ENCODE peak calls at places on chromosomes 12 and 14, in five cellular contexts. F is bronchial epithelial cell, B is fibroblast of lung, N is PC-3, C is cardiac fibroblast. R is an unnamed sample.

GRCh38 chr12:119151445-119151844 is 27.3 kb upstream of the HSPB8 start:
- DNase-seq in F (peak), B (peak), N (no peak), C (peak), R (no peak)

GRCh38 chr12:131463165-131463564 is 247.7 kb upstream of the SFSWAP start:
- DNase-seq in F (no peak), B (no peak), N (no peak), C (no peak), R (no peak)

GRCh38 chr12:132308311-132309161 is 20.9 kb downstream of the GALNT9 start:
- DNase-seq in F (no peak), B (no peak), N (no peak), C (no peak), R (no peak)

GRCh38 chr14:75294649-75295033 is 16.0 kb downstream of the FOS start:
- DNase-seq in F (no peak), B (no peak), N (no peak), C (peak), R (no peak)

GRCh38 chr14:98946995-98947394 is 325.0 kb downstream of the BCL11B start:
- DNase-seq in F (no peak), B (peak), N (no peak), C (peak), R (no peak)

GRCh38 chr12:24664151-24664550 is 284.8 kb downstream of the BCAT1 start:
- DNase-seq in F (peak), B (peak), N (no peak), C (peak), R (peak)

GRCh38 chr14:60204843-60205774 is 39.9 kb upstream of the DHRS7 start:
- DNase-seq in F (no peak), B (no peak), N (no peak), C (no peak), R (no peak)

GRCh38 chr14:32366995-32367394 is 37.9 kb downstream of the AKAP6 start:
- DNase-seq in F (no peak), B (no peak), N (no peak), C (peak), R (no peak)

GRCh38 chr14:33966276-33966675 is 15.4 kb upstream of the EGLN3 start:
- DNase-seq in F (no peak), B (no peak), N (no peak), C (no peak), R (no peak)

GRCh38 chr12:9365296-9365695 is 157.1 kb upstream of the PZP start:
- DNase-seq in F (peak), B (peak), N (no peak), C (no peak), R (peak)

GRCh38 chr12:12899530-12900380 is 8.4 kb downstream of the GPRC5A start:
- DNase-seq in F (peak), B (peak), N (peak), C (peak), R (peak)

GRCh38 chr12:62319058-62319457 is 58.9 kb downstream of the USP15 start:
- DNase-seq in F (no peak), B (no peak), N (no peak), C (no peak), R (no peak)

GRCh38 chr12:115440438-115440837 is 756.5 kb upstream of the TBX3 start:
- DNase-seq in F (no peak), B (peak), N (peak), C (peak), R (peak)

GRCh38 chr12:46919666-46920065 is 93.9 kb upstream of the SLC38A4 start:
- DNase-seq in F (no peak), B (no peak), N (no peak), C (no peak), R (peak)

GRCh38 chr12:56115329-56115728 is 1.1 kb upstream of the RPL41 start:
- DNase-seq in F (peak), B (peak), N (peak), C (peak), R (peak)

GRCh38 chr12:39235990-39236767 is 206.7 kb downstream of the KIF21A start:
- DNase-seq in F (peak), B (peak), N (peak), C (peak), R (no peak)

GRCh38 chr12:7107181-7108041 is 1.6 kb downstream of the C1RL start:
- DNase-seq in F (peak), B (no peak), N (peak), C (no peak), R (no peak)

GRCh38 chr14:58633831-58634230 is 3.9 kb upstream of the DACT1 start:
- DNase-seq in F (no peak), B (no peak), N (no peak), C (no peak), R (no peak)

GRCh38 chr14:89620436-89620835 is 203.4 kb upstream of the FOXN3 start:
- DNase-seq in F (no peak), B (no peak), N (no peak), C (no peak), R (no peak)

GRCh38 chr12:7016958-7017571 is 1.2 kb downstream of the LPCAT3 start:
- DNase-seq in F (no peak), B (no peak), N (no peak), C (no peak), R (no peak)

GRCh38 chr12:51183816-51184215 is 10.9 kb upstream of the TFCP2 start:
- DNase-seq in F (no peak), B (peak), N (peak), C (peak), R (peak)

GRCh38 chr14:90091393-90091792 is 29.6 kb downstream of the KCNK13 start:
- DNase-seq in F (no peak), B (peak), N (peak), C (peak), R (peak)

GRCh38 chr14:67674139-67674479 is 323 bp downstream of the VTI1B start:
- DNase-seq in F (peak), B (peak), N (peak), C (peak), R (no peak)

GRCh38 chr12:3492868-3493224 is 1.8 kb downstream of the PRMT8 start:
- DNase-seq in F (no peak), B (no peak), N (no peak), C (no peak), R (no peak)

GRCh38 chr12:84599539-84599938 is 313.1 kb downstream of the SLC6A15 start:
- DNase-seq in F (peak), B (peak), N (peak), C (peak), R (peak)

GRCh38 chr14:63478024-63478423 is 65.2 kb downstream of the PPP2R5E start:
- DNase-seq in F (no peak), B (no peak), N (no peak), C (no peak), R (no peak)

DNA sequence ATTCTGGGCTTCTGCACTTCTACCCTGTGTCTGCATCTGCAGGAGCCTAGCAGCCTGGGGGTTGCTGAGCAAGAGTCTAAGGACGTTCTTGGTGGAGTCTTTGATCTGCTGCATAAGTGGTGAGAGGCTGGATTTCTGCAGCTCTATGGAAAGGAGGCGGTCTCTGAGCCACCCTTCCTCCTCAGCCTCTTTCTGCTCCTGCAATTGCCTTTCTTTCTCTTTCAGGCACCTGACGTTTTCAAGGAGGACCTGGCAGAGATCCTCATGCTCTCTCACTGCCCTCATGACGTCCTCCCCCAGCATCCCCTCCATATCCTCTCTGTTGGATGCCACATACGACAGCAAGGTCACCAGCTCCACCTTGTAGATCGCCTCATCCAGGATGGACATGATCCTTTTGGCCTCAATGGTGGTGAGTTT is 13.6 kb upstream of the TPCN1 start:
- DNase-seq in F (no peak), B (no peak), N (no peak), C (no peak), R (no peak)
- H3K4me3 ChIP-seq in F (no peak), B (no peak), N (no peak), C (no peak), R (no peak)

DNA sequence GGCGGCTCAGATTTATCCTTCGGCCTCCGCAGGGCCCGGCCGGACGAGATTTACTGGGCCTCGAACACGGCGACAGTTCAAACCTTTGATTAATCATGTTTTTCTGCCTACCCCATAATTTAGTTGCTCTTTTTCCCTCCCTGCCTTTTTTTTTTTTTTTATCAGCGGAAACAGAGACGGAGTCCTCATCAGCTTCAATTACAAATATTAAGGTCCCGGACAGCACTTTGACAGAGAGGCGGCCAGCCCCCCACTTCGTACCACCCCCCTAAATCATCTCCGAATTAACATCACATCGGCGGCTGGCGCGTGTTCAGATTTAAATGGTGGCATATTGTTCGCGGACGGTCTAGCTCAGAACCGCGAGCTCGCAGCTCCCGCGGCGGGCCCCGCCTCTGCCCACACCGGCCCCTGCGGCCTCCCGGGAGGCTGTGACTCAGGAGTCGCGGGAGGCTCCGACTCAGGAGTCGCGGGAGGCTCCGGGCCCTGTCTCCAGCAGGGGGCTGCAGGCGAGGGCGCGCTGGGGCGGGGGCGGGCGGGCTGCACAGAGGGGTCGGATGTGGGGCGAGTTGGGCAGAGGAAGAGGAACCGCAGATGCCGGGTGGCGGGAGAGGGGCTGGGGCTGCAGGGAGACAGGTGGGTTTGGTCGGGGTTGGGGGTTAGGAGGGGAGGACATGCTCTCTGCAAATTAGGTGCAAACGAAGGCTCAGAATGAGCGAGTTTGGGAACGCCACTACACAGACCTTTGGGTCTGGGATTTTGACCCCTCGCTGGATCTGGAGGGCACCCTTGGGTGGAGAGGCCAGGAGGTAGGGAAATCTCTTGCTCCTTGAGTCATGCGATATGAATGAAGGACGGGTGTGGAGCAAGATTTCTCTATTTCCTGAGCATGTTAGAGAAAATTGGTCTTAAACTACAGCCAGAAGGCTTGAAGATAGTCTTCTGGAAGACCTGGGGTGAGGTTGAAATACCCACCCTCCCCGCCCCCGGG is 19.6 kb upstream of the ATP5MC2 start:
- DNase-seq in F (peak), B (peak), N (peak), C (peak), R (peak)
- TF ChIP-seq CTCF in F (peak), B (no peak), N (no peak), C (peak), R (peak)

GRCh38 chr14:100902792-100903191 is 730 bp downstream of the RTL1 start:
- DNase-seq in F (no peak), B (no peak), N (no peak), C (no peak), R (no peak)
- H3K4me3 ChIP-seq in F (no peak), B (no peak), N (no peak), C (no peak), R (no peak)

GRCh38 chr12:2180737-2181082 is 127.9 kb downstream of the CACNA1C start:
- DNase-seq in F (no peak), B (no peak), N (no peak), C (no peak), R (no peak)
- TF ChIP-seq CTCF in F (no peak), B (no peak), N (no peak), C (no peak), R (no peak)

GRCh38 chr12:109951751-109952150 is 44.4 kb downstream of the GIT2 start:
- DNase-seq in F (peak), B (peak), N (peak), C (peak), R (peak)
- H3K4me3 ChIP-seq in F (no peak), B (no peak), N (peak), C (no peak), R (no peak)

DNA sequence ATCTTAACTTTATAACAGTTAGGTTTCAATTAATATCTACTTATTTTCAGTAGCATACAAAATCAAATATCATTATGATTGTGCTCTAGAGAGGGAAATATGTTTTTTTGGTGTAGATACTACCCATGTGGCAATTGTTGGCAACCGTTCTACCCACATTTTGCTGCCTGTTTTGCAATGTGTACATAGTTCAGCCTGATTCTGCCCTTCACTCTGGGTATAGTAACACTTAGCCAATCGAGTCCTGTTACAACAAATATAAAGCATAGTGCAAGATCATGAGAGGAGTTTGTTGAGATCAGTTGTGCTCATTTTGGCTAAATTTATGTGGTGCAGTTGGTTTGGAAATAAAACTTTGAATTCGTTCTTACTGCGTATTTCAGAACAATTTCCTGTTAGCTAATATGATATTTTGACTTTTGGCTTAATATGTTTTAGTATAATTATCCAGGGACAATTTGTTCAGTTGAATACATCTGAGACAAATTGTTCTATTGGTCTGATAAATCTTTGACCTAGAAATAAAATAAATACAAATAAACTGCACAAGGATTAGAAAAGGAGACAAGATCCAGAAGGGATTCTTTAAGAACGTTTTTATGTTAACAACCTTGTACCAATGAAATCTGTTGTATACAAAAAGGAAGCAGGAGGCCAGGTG is 76.9 kb downstream of the ATF7IP start:
- DNase-seq in F (no peak), B (peak), N (no peak), C (peak), R (peak)
- TF ChIP-seq CTCF in F (no peak), B (no peak), N (no peak), C (no peak), R (no peak)

GRCh38 chr12:108633534-108634224 is at the start of gene SELPLG:
- DNase-seq in F (no peak), B (no peak), N (no peak), C (no peak), R (no peak)

GRCh38 chr12:108634225-108634795 is 616 bp upstream of the SELPLG start:
- DNase-seq in F (no peak), B (no peak), N (peak), C (no peak), R (no peak)

GRCh38 chr12:108635201-108635996 is 1.7 kb upstream of the SELPLG start:
- DNase-seq in F (no peak), B (no peak), N (no peak), C (no peak), R (peak)

GRCh38 chr12:108630481-108631207 is 3.0 kb downstream of the SELPLG start:
- DNase-seq in F (peak), B (peak), N (peak), C (no peak), R (peak)

DNA sequence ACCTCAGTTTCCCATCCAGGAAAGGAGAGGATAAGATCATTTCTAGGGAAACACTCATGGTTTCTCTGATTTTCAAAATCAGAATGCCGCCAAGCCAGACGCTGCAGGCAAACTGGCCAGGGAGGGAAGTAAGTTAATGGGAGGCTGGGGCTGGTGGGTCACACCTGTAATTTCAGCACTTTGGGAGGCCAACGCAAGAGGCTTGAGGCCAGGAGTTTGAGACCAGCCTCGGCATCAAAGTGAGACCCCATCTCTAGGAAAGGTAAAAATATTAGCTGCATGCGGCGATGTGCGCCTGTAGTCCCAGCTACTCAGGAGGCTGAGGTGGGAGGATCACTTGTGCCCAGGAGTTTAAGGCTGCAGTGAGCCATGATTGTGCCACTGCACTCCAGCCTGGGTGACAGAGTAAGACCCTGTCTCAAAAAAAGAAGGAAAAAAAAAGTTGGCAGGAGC is 587 bp downstream of the SELPLG start:
- DNase-seq in F (no peak), B (no peak), N (no peak), C (no peak), R (no peak)
- H3K4me3 ChIP-seq in F (no peak), B (no peak), N (no peak), C (no peak), R (no peak)

GRCh38 chr14:65834051-65834450 is 421.5 kb downstream of the FUT8 start:
- DNase-seq in F (no peak), B (no peak), N (no peak), C (no peak), R (no peak)

GRCh38 chr14:65835501-65835900 is 423.0 kb downstream of the FUT8 start:
- DNase-seq in F (no peak), B (no peak), N (no peak), C (no peak), R (no peak)

GRCh38 chr14:65833256-65833880 is 420.8 kb downstream of the FUT8 start:
- DNase-seq in F (no peak), B (no peak), N (no peak), C (no peak), R (peak)

GRCh38 chr14:65834812-65835211 is 422.3 kb downstream of the FUT8 start:
- DNase-seq in F (no peak), B (no peak), N (no peak), C (no peak), R (no peak)

GRCh38 chr14:65832431-65833253 is 420.1 kb downstream of the FUT8 start:
- DNase-seq in F (no peak), B (peak), N (peak), C (peak), R (peak)
- TF ChIP-seq CTCF in F (no peak), B (peak), N (peak), C (peak), R (peak)

GRCh38 chr14:69262516-69262915 is 2.6 kb downstream of the GALNT16 start:
- DNase-seq in F (no peak), B (no peak), N (no peak), C (no peak), R (peak)
- H3K4me3 ChIP-seq in F (no peak), B (no peak), N (no peak), C (no peak), R (no peak)

GRCh38 chr12:92574911-92575570 is 127.7 kb upstream of the PLEKHG7 start:
- DNase-seq in F (no peak), B (no peak), N (no peak), C (no peak), R (no peak)

GRCh38 chr12:92571169-92571568 is 131.6 kb upstream of the PLEKHG7 start:
- DNase-seq in F (no peak), B (no peak), N (no peak), C (no peak), R (no peak)

GRCh38 chr12:92571844-92572543 is 130.8 kb upstream of the PLEKHG7 start:
- DNase-seq in F (no peak), B (no peak), N (no peak), C (no peak), R (no peak)

GRCh38 chr12:92573104-92573503 is 129.7 kb upstream of the PLEKHG7 start:
- DNase-seq in F (peak), B (no peak), N (peak), C (no peak), R (no peak)

DNA sequence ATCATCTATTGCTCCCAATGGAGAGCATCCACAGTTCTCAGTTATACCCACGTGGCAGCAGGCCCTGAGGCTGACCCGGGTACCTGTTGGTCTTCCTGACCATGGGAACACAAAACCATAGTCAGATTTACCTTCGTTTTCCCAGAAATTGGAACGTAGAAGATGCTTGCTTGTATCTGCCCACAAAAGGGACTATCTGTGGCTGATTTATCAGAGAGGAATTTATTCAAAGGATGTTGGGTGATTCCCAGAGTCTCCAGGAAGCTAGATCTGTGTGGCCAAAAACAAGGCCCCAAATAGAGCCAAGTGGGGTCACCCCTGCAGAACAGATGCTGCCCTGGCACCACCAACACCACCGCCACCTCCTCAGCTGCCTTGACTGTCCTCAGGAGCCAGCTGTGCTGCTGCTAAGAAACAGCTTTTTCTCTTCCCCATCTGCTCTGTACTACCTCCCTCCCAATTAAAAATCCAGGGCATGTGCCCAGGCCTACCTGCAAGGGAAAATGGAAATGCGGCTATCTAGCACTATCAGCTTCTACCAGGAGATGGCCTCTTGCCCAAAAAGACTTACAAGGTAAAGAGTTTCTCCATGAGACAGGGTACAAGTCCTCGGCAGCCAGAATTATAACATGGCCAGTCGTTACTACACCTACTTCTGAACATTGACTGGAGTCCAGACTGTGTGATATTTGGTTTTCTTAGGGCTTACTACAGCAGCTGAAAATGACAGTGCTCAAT is 128.6 kb upstream of the PLEKHG7 start:
- DNase-seq in F (peak), B (no peak), N (peak), C (no peak), R (no peak)
- TF ChIP-seq CTCF in F (peak), B (peak), N (peak), C (peak), R (peak)

R was measured in foreskin fibroblast.